ENCODE peak calls at places on chromosomes 4 and X, in ten cellular contexts. O is tibial nerve, X is breast epithelium, J is IMR-90, V is upper lobe of left lung, E is HepG2, P is uterus, D is A549, Z is spleen, Y is body of pancreas. S is an unnamed sample.

GRCh38 chr4:66340286-66340893 is 670.1 kb upstream of the EPHA5 start:
- DNase-seq in E (no peak), O (no peak), J (no peak), Z (no peak), V (no peak), P (no peak), Y (no peak), X (no peak), D (no peak), S (no peak)

GRCh38 chrX:142661696-142662095 is 364.0 kb upstream of the SPANXN4 start:
- DNase-seq in Y (no peak), V (no peak), J (no peak), Z (no peak), E (no peak), P (no peak), X (no peak), D (no peak), O (no peak), S (no peak)

GRCh38 chr4:145766273-145766672 is 86.3 kb downstream of the C4orf51 start:
- DNase-seq in X (no peak), V (no peak), P (no peak), J (no peak), D (no peak), E (no peak), Y (no peak), O (no peak), Z (no peak), S (no peak)

GRCh38 chrX:102063445-102064074 is 61.9 kb upstream of the TCEAL2 start:
- DNase-seq in E (no peak), P (no peak), J (no peak), X (no peak), Y (no peak), V (no peak), O (no peak), D (no peak), Z (no peak), S (no peak)

GRCh38 chr4:158729716-158730559 is 6.7 kb upstream of the PPID start:
- DNase-seq in O (peak; percentile 77), Z (no peak), P (peak; percentile 50), J (peak; percentile 75), X (peak; percentile 35), Y (peak; percentile 79), V (peak; percentile 69), D (peak; percentile 55), E (peak; percentile 67), S (peak; percentile 69)

GRCh38 chr4:71570492-71570891 is 213.4 kb downstream of the GC start:
- DNase-seq in X (no peak), V (no peak), J (peak; percentile 17), D (no peak), Y (no peak), P (no peak), E (no peak), Z (no peak), O (no peak), S (no peak)

GRCh38 chr4:19945979-19946380 is 305.7 kb upstream of the SLIT2 start:
- DNase-seq in V (no peak), P (no peak), Z (no peak), D (no peak), Y (peak; percentile 2), J (peak; percentile 97), X (no peak), O (no peak), E (no peak), S (no peak)

GRCh38 chr4:101067383-101067782 is 279.9 kb downstream of the PPP3CA start:
- DNase-seq in Z (no peak), O (no peak), X (no peak), E (no peak), Y (no peak), P (no peak), V (no peak), D (no peak), J (no peak), S (no peak)

GRCh38 chr4:4430492-4431195 is 43.7 kb downstream of the NSG1 start:
- DNase-seq in O (no peak), P (no peak), X (no peak), V (no peak), Y (peak; percentile 20), E (peak; percentile 59), J (peak; percentile 92), D (peak; percentile 60), Z (no peak), S (peak; percentile 29)

GRCh38 chr4:15132739-15133138 is 130.5 kb downstream of the CPEB2 start:
- DNase-seq in X (no peak), D (no peak), E (no peak), J (no peak), V (no peak), O (no peak), Z (no peak), P (no peak), Y (no peak), S (no peak)

GRCh38 chr4:87180767-87181166 is 39.7 kb downstream of the KLHL8 start:
- DNase-seq in O (no peak), X (no peak), Y (no peak), V (no peak), E (no peak), Z (no peak), J (peak; percentile 12), D (no peak), P (no peak), S (no peak)

GRCh38 chr4:184397516-184398163 is 76.7 kb downstream of the IRF2 start:
- DNase-seq in D (no peak), Z (no peak), V (no peak), Y (no peak), O (no peak), E (no peak), J (no peak), P (no peak), X (no peak), S (no peak)

DNA sequence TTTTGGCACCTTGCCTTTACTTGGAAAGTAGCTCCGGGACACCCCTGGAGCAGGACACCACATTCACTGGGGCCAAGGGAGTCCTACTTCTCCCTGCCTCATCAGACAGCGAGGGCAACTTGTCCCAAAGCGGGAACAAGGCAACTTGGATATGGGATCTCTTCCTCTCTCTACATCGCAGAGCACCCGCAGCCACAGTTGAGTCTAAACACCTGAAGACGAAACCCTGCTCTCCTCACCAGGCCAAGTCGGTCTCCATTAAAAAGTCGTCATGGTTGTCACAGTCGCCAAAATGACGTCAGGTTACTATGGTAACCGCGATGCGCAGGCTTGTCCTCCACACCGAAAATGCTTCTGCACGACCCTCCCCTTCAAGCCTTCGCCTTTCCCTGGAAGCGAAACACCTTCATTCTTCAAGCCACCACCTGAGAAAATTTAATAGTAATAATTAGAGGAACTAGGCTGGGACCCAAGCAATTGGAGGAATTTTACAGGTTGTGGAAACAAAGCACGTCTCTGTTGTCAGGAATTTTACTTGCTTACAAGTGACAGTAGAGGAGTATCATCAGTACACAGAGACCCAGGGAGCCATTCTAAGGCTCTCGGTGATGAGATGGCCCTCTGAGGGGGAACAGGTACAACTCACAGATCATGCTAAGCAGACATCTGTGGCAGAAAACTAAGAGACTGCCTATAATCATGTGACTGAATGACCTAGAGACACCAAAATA is 30.5 kb upstream of the TCEAL4 start:
- DNase-seq in X (peak; percentile 51), D (no peak), Z (no peak), J (peak; percentile 24), E (no peak), P (no peak), Y (peak; percentile 43), V (peak; percentile 26), O (peak; percentile 40), S (peak; percentile 29)
- TF ChIP-seq POLR2A in X (no peak), D (no peak), Z (no peak), J (no peak), E (no peak), P (no peak), Y (no peak), V (no peak), O (no peak), S (no peak)

GRCh38 chr4:21202959-21203358 is 502.7 kb downstream of the PACRGL start:
- DNase-seq in Z (no peak), P (no peak), V (no peak), O (no peak), E (no peak), J (no peak), D (no peak), X (no peak), Y (no peak), S (no peak)

GRCh38 chr4:21195682-21196081 is 495.4 kb downstream of the PACRGL start:
- DNase-seq in D (no peak), E (no peak), O (no peak), P (no peak), J (no peak), X (no peak), V (no peak), Z (no peak), Y (no peak), S (no peak)

GRCh38 chr4:21203416-21203815 is 503.2 kb downstream of the PACRGL start:
- DNase-seq in O (no peak), E (no peak), J (no peak), Z (no peak), X (no peak), D (no peak), V (no peak), P (no peak), Y (no peak), S (no peak)

DNA sequence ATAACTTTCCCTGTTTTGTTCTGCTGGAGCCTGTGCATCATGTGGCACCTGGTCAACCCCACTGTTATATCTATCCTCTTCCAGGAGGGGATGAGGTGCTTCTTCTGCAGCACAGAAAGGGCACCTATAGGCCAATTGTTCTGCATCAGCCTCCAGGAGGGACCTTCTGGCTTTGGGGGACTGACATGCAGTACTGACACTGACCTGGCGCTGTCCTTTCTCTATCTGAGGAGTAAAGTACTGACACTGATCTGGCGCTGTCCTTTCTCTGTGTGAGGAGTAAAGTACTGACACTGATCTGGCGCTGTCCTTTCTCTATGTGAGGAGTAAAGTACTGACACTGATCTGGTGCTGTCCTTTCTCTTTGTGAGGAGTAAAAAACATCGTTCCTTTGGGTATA is 498.4 kb downstream of the PACRGL start:
- DNase-seq in Z (no peak), J (no peak), X (no peak), E (peak; percentile 4), D (no peak), Y (no peak), P (no peak), O (no peak), V (no peak), S (no peak)
- H3K27ac ChIP-seq in Z (no peak overlapping the region), J (no peak overlapping the region), X (no peak overlapping the region), E (no peak overlapping the region), D (no peak overlapping the region), Y (no peak overlapping the region), P (no peak overlapping the region), O (no peak overlapping the region), V (no peak overlapping the region), S (no peak overlapping the region)

GRCh38 chr4:1978741-1979476 is 29.9 kb downstream of the NELFA start:
- DNase-seq in Z (peak; percentile 64), P (no peak), D (no peak), Y (no peak), E (no peak), X (no peak), J (no peak), O (no peak), V (no peak), S (no peak)
- TF ChIP-seq POLR2A in Z (no peak), P (no peak), D (no peak), Y (no peak), E (no peak), X (no peak), J (no peak), O (no peak), V (no peak), S (no peak)

DNA sequence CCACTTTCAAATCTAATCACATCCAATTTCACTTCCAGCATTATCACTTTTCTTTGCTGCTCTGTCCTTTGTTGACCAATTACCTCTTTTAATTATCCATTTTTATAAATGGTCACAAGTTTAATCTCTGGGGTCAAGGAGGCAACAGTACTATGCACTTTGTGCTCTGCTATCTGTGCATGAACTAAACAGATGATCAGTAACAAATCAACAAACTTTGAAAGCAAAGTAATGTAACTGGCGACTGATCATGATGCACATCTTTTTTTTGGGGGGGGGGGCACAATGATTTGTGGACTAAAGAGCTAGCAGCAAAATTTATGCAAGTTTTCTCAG is 1.5 kb upstream of the SEC31A start:
- DNase-seq in X (no peak), P (no peak), V (no peak), J (no peak), Y (no peak), O (no peak), E (no peak), Z (no peak), D (no peak), S (no peak)
- H3K27ac ChIP-seq in X (no peak overlapping the region), P (no peak overlapping the region), V (no peak overlapping the region), J (no peak overlapping the region), Y (peak overlapping the region; percentile 99), O (no peak overlapping the region), E (peak overlapping the region; percentile 98), Z (no peak overlapping the region), D (no peak overlapping the region), S (no peak overlapping the region)

S was measured in prostate gland.